ENCODE peak calls at places on chromosomes 12 and 14, in four cellular contexts. One of them, this sample, is unnamed.
A peak's percentile ranks its signal among the peaks of the same experiment; 100 is the strongest.

GRCh38 chr14:63155511-63156189 is 48.6 kb upstream of the RHOJ start:
- DNase-seq in cardiac muscle cell: no peak
- DNase-seq in astrocyte: peak; percentile 84
- DNase-seq in psoas muscle: no peak
- DNase-seq in this sample: no peak

GRCh38 chr14:58152569-58152857 is 500 bp upstream of the ARMH4 start:
- DNase-seq in cardiac muscle cell: peak; percentile 16
- DNase-seq in astrocyte: no peak
- DNase-seq in psoas muscle: no peak
- DNase-seq in this sample: no peak

GRCh38 chr14:82387699-82388098 is 854.0 kb upstream of the SEL1L start:
- DNase-seq in cardiac muscle cell: no peak
- DNase-seq in astrocyte: peak; percentile 0
- DNase-seq in psoas muscle: no peak
- DNase-seq in this sample: no peak

GRCh38 chr14:69312608-69313007 is 52.6 kb downstream of the GALNT16 start:
- DNase-seq in cardiac muscle cell: no peak
- DNase-seq in astrocyte: no peak
- DNase-seq in psoas muscle: no peak
- DNase-seq in this sample: no peak

GRCh38 chr12:51217133-51217967 is 512 bp downstream of the POU6F1 start:
- DNase-seq in cardiac muscle cell: peak; percentile 66
- DNase-seq in astrocyte: no peak
- DNase-seq in psoas muscle: peak; percentile 86
- DNase-seq in this sample: peak; percentile 72

GRCh38 chr12:46442723-46443122 is 70.2 kb upstream of the SLC38A2 start:
- DNase-seq in cardiac muscle cell: no peak
- DNase-seq in astrocyte: no peak
- DNase-seq in psoas muscle: no peak
- DNase-seq in this sample: no peak

GRCh38 chr14:103391048-103391447 is 5.8 kb downstream of the MARK3 start:
- DNase-seq in cardiac muscle cell: peak; percentile 52
- DNase-seq in astrocyte: peak; percentile 62
- DNase-seq in psoas muscle: no peak
- DNase-seq in this sample: peak; percentile 29

GRCh38 chr14:59510001-59510400 is 25.7 kb downstream of the JKAMP start:
- DNase-seq in cardiac muscle cell: no peak
- DNase-seq in astrocyte: peak; percentile 10
- DNase-seq in psoas muscle: no peak
- DNase-seq in this sample: no peak

GRCh38 chr14:79825046-79825521 is 386.2 kb downstream of the DIO2 start:
- DNase-seq in cardiac muscle cell: no peak
- DNase-seq in astrocyte: peak; percentile 10
- DNase-seq in psoas muscle: no peak
- DNase-seq in this sample: no peak

GRCh38 chr12:42666671-42667243 is 77.2 kb upstream of the PRICKLE1 start:
- DNase-seq in cardiac muscle cell: no peak
- DNase-seq in astrocyte: peak; percentile 71
- DNase-seq in psoas muscle: no peak
- DNase-seq in this sample: no peak

GRCh38 chr12:5485471-5485870 is 53.6 kb downstream of the NTF3 start:
- DNase-seq in cardiac muscle cell: no peak
- DNase-seq in astrocyte: no peak
- DNase-seq in psoas muscle: no peak
- DNase-seq in this sample: no peak

GRCh38 chr12:131350943-131351318 is 360.0 kb upstream of the SFSWAP start:
- DNase-seq in cardiac muscle cell: no peak
- DNase-seq in astrocyte: no peak
- DNase-seq in psoas muscle: no peak
- DNase-seq in this sample: no peak

GRCh38 chr12:3935078-3935477 is 61.9 kb upstream of the PARP11 start:
- DNase-seq in cardiac muscle cell: no peak
- DNase-seq in astrocyte: no peak
- DNase-seq in psoas muscle: no peak
- DNase-seq in this sample: no peak

GRCh38 chr12:52280796-52281560 is 6.5 kb downstream of the KRT86 start:
- DNase-seq in cardiac muscle cell: no peak
- DNase-seq in astrocyte: peak; percentile 99
- DNase-seq in psoas muscle: peak; percentile 79
- DNase-seq in this sample: no peak

GRCh38 chr14:96260341-96260821 is 4.4 kb downstream of the BDKRB1 start:
- DNase-seq in cardiac muscle cell: no peak
- DNase-seq in astrocyte: peak; percentile 53
- DNase-seq in psoas muscle: no peak
- DNase-seq in this sample: no peak

GRCh38 chr14:22839159-22839779 is 2.9 kb downstream of the MMP14 start:
- DNase-seq in cardiac muscle cell: no peak
- DNase-seq in astrocyte: no peak
- DNase-seq in psoas muscle: peak; percentile 63
- DNase-seq in this sample: no peak

GRCh38 chr12:13179159-13180074 is 17.1 kb upstream of the EMP1 start:
- DNase-seq in cardiac muscle cell: peak; percentile 81
- DNase-seq in astrocyte: no peak
- DNase-seq in psoas muscle: peak; percentile 68
- DNase-seq in this sample: peak; percentile 28

GRCh38 chr12:13178568-13179158 is 17.9 kb upstream of the EMP1 start:
- DNase-seq in cardiac muscle cell: no peak
- DNase-seq in astrocyte: no peak
- DNase-seq in psoas muscle: peak; percentile 63
- DNase-seq in this sample: no peak

GRCh38 chr12:13176257-13176656 is 20.3 kb upstream of the EMP1 start:
- DNase-seq in cardiac muscle cell: no peak
- DNase-seq in astrocyte: no peak
- DNase-seq in psoas muscle: no peak
- DNase-seq in this sample: no peak

GRCh38 chr12:13177373-13177772 is 19.2 kb upstream of the EMP1 start:
- DNase-seq in cardiac muscle cell: no peak
- DNase-seq in astrocyte: no peak
- DNase-seq in psoas muscle: no peak
- DNase-seq in this sample: no peak

DNA sequence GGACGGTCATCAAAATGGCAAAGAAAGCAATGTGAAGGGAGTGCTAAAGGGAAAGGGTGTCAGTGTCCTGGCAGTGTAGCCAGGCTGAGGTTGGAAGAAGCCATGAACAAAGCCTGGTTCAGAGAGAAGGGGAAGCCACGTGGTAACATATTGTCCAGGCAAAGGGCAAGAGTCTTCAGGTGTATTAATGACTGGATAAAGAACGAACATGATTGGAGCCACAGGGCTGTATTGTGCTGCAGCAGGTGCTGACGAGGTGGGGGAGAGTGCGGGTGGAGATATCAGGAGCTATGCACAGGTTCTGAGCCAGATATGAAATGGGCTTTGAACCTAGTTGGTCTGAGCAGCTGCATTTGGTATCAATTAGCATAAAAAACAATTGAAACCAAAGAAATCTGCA is 18.6 kb upstream of the EMP1 start:
- DNase-seq in cardiac muscle cell: no peak
- DNase-seq in astrocyte: no peak
- DNase-seq in psoas muscle: no peak
- DNase-seq in this sample: no peak
- H3K27me3 ChIP-seq in cardiac muscle cell: no peaks in the 10 kb centered on the region
- H3K27me3 ChIP-seq in astrocyte: no peaks in the 10 kb centered on the region
- H3K27me3 ChIP-seq in psoas muscle: no peaks in the 10 kb centered on the region
- H3K27me3 ChIP-seq in this sample: no peaks in the 10 kb centered on the region

DNA sequence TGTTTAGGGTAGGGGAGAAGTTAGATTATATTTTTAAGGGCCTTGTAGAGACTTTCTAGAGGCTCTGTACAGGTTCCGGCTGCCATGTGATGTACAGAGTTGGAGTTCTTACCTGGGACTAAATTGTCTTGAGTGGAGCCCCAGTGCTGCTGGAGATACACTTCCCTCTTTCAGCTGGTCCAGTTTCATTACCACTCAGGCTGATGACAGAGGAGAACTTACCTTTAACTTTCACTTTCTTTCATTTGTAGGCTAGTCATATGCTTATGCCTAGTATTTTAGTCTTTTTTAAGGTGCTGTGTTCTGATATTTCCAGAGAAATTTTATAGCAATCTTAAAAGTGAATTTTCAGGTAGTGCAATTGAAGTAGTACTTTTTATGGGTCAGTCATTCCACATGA is 117.3 kb downstream of the ERC1 start:
- DNase-seq in cardiac muscle cell: no peak
- DNase-seq in astrocyte: no peak
- DNase-seq in psoas muscle: no peak
- DNase-seq in this sample: no peak
- TF ChIP-seq CTCF in cardiac muscle cell: no peak
- TF ChIP-seq CTCF in astrocyte: no peak
- TF ChIP-seq CTCF in psoas muscle: no peak
- TF ChIP-seq CTCF in this sample: no peak

DNA sequence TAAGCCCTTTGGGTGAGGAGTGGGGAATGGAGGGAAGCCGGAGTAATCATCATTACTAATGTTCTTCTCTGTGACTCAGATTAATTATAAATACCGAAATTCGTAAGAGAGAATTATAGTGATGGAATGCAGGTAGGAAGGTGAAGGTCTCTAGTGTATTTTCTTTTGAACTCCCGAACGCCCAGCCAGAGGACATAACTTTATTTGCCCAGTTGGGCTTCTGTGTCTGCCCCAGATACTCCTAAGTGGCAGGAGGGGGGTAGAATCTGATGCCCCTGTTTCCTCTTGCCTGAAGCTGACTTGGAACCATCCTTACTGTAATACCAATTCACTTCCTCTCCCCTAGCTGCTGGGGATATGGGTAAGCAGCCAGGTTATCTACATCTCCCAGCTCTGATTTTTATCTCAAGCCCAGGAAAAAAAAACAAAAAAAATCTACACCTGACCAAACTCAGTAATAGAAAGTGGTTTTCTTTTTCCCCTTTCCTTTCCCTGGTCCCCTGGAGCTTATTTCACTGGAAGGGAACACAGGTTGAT is 84.4 kb upstream of the CISTR start:
- DNase-seq in cardiac muscle cell: no peak
- DNase-seq in astrocyte: no peak
- DNase-seq in psoas muscle: no peak
- DNase-seq in this sample: no peak
- H3K27me3 ChIP-seq in cardiac muscle cell: peaks cover 72% of the 10 kb centered on the region
- H3K27me3 ChIP-seq in astrocyte: peaks cover 17% of the 10 kb centered on the region
- H3K27me3 ChIP-seq in psoas muscle: peaks cover 3% of the 10 kb centered on the region
- H3K27me3 ChIP-seq in this sample: peaks cover 96% of the 10 kb centered on the region

GRCh38 chr12:123497065-123497464 is 36.5 kb downstream of the RILPL1 start:
- DNase-seq in cardiac muscle cell: no peak
- DNase-seq in astrocyte: no peak
- DNase-seq in psoas muscle: no peak
- DNase-seq in this sample: no peak

GRCh38 chr12:123499332-123499731 is 34.2 kb downstream of the RILPL1 start:
- DNase-seq in cardiac muscle cell: no peak
- DNase-seq in astrocyte: no peak
- DNase-seq in psoas muscle: no peak
- DNase-seq in this sample: no peak

GRCh38 chr12:123494124-123494843 is 36.3 kb downstream of the SNRNP35 start:
- DNase-seq in cardiac muscle cell: no peak
- DNase-seq in astrocyte: no peak
- DNase-seq in psoas muscle: peak; percentile 90
- DNase-seq in this sample: no peak

GRCh38 chr12:123502163-123502562 is 31.4 kb downstream of the RILPL1 start:
- DNase-seq in cardiac muscle cell: no peak
- DNase-seq in astrocyte: no peak
- DNase-seq in psoas muscle: no peak
- DNase-seq in this sample: no peak

GRCh38 chr12:123498126-123498825 is 35.2 kb downstream of the RILPL1 start:
- DNase-seq in cardiac muscle cell: no peak
- DNase-seq in astrocyte: no peak
- DNase-seq in psoas muscle: no peak
- DNase-seq in this sample: no peak
- TF ChIP-seq CTCF in cardiac muscle cell: no peak
- TF ChIP-seq CTCF in astrocyte: no peak
- TF ChIP-seq CTCF in psoas muscle: no peak
- TF ChIP-seq CTCF in this sample: no peak

GRCh38 chr12:64824500-64825142 is at the start of gene TBC1D30:
- DNase-seq in cardiac muscle cell: peak; percentile 59
- DNase-seq in astrocyte: peak; percentile 10
- DNase-seq in psoas muscle: no peak
- DNase-seq in this sample: peak; percentile 75
- H3K27me3 ChIP-seq in cardiac muscle cell: peaks cover 65% of the 10 kb centered on the region
- H3K27me3 ChIP-seq in astrocyte: peaks cover 35% of the 10 kb centered on the region
- H3K27me3 ChIP-seq in psoas muscle: peaks cover 4% of the 10 kb centered on the region
- H3K27me3 ChIP-seq in this sample: no peaks in the 10 kb centered on the region

GRCh38 chr12:81209001-81209400 is 131.1 kb downstream of the ACSS3 start:
- DNase-seq in cardiac muscle cell: no peak
- DNase-seq in astrocyte: peak; percentile 24
- DNase-seq in psoas muscle: no peak
- DNase-seq in this sample: no peak

GRCh38 chr12:81207173-81207572 is 129.3 kb downstream of the ACSS3 start:
- DNase-seq in cardiac muscle cell: no peak
- DNase-seq in astrocyte: no peak
- DNase-seq in psoas muscle: no peak
- DNase-seq in this sample: no peak

GRCh38 chr12:81208193-81208946 is 130.5 kb downstream of the ACSS3 start:
- DNase-seq in cardiac muscle cell: no peak
- DNase-seq in astrocyte: no peak
- DNase-seq in psoas muscle: no peak
- DNase-seq in this sample: no peak

GRCh38 chr12:81206425-81206824 is 128.5 kb downstream of the ACSS3 start:
- DNase-seq in cardiac muscle cell: no peak
- DNase-seq in astrocyte: no peak
- DNase-seq in psoas muscle: no peak
- DNase-seq in this sample: no peak

DNA sequence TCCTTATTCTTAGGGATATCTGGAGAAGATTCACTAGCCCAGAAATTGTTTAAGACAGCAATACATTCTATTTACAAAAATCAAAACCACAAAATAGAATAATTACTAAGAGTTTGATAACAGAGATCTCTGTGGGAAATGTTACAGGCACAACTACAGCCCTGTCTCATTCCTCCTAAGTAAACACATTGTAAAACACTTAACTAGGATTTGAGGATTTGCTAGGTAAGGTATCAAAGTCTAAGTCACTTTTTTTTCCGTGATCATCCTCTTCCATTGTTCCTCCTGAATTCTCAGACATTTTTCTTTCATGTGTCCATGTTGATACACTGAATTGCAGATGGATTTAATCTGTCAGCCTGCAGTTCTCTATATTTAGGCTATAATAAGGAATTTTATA is 127.5 kb downstream of the ACSS3 start:
- DNase-seq in cardiac muscle cell: no peak
- DNase-seq in astrocyte: no peak
- DNase-seq in psoas muscle: no peak
- DNase-seq in this sample: no peak
- TF ChIP-seq CTCF in cardiac muscle cell: no peak
- TF ChIP-seq CTCF in astrocyte: no peak
- TF ChIP-seq CTCF in psoas muscle: no peak
- TF ChIP-seq CTCF in this sample: no peak

This sample was measured in WERI-Rb-1.